ENCODE peak calls at places on chromosome 12, in ten cellular contexts. H, C, L, V, Y, K, S, O, Z and W are unnamed samples.
A peak's percentile ranks its signal among the peaks of the same experiment; 100 is the strongest.

GRCh38 chr12:39441963-39442894 is 691 bp downstream of the KIF21A start:
- DNase-seq in H (peak; percentile 6), C (peak; percentile 73), L (no peak), V (peak; percentile 50), Y (peak; percentile 75), K (peak; percentile 37), S (no peak), O (peak; percentile 37), Z (peak; percentile 51), W (peak; percentile 60)

GRCh38 chr12:67792185-67792584 is 143.6 kb downstream of the DYRK2 start:
- DNase-seq in H (no peak), C (no peak), L (no peak), V (no peak), Y (no peak), K (no peak), S (no peak), O (peak; percentile 34), Z (no peak), W (no peak)

GRCh38 chr12:112353389-112353788 is 28.8 kb downstream of the HECTD4 start:
- DNase-seq in H (no peak), C (peak; percentile 61), L (no peak), V (no peak), Y (peak; percentile 37), K (no peak), S (no peak), O (no peak), Z (no peak), W (no peak)

GRCh38 chr12:131683266-131684014 is 27.4 kb upstream of the SFSWAP start:
- DNase-seq in H (no peak), C (no peak), L (no peak), V (no peak), Y (no peak), K (no peak), S (no peak), O (no peak), Z (no peak), W (peak; percentile 9)

GRCh38 chr12:119013023-119013422 is 31.7 kb downstream of the SRRM4 start:
- DNase-seq in H (no peak), C (no peak), L (no peak), V (no peak), Y (no peak), K (no peak), S (no peak), O (no peak), Z (no peak), W (no peak)

GRCh38 chr12:59677857-59678256 is 82.0 kb downstream of the SLC16A7 start:
- DNase-seq in H (no peak), C (no peak), L (no peak), V (no peak), Y (no peak), K (no peak), S (no peak), O (no peak), Z (no peak), W (no peak)

GRCh38 chr12:120522568-120522967 is 6.4 kb downstream of the COQ5 start:
- DNase-seq in H (no peak), C (no peak), L (no peak), V (no peak), Y (no peak), K (no peak), S (no peak), O (no peak), Z (no peak), W (no peak)

GRCh38 chr12:50732591-50732990 is 31.3 kb upstream of the ATF1 start:
- DNase-seq in H (no peak), C (peak; percentile 13), L (no peak), V (no peak), Y (no peak), K (no peak), S (no peak), O (no peak), Z (no peak), W (no peak)

GRCh38 chr12:58413794-58414193 is 472.4 kb downstream of the ATP23 start:
- DNase-seq in H (no peak), C (no peak), L (no peak), V (no peak), Y (no peak), K (no peak), S (no peak), O (no peak), Z (no peak), W (no peak)

GRCh38 chr12:66584673-66585072 is 94.2 kb downstream of the GRIP1 start:
- DNase-seq in H (no peak), C (no peak), L (no peak), V (no peak), Y (no peak), K (no peak), S (no peak), O (no peak), Z (no peak), W (no peak)

GRCh38 chr12:33248364-33248763 is 191.3 kb downstream of the SYT10 start:
- DNase-seq in H (no peak), C (no peak), L (no peak), V (no peak), Y (no peak), K (no peak), S (no peak), O (peak; percentile 12), Z (no peak), W (no peak)

GRCh38 chr12:44342371-44342770 is 506.5 kb downstream of the TMEM117 start:
- DNase-seq in H (no peak), C (no peak), L (no peak), V (no peak), Y (no peak), K (no peak), S (no peak), O (no peak), Z (no peak), W (no peak)

GRCh38 chr12:52178443-52178842 is 13.4 kb downstream of the KRT80 start:
- DNase-seq in H (no peak), C (no peak), L (no peak), V (no peak), Y (no peak), K (no peak), S (no peak), O (no peak), Z (no peak), W (no peak)

DNA sequence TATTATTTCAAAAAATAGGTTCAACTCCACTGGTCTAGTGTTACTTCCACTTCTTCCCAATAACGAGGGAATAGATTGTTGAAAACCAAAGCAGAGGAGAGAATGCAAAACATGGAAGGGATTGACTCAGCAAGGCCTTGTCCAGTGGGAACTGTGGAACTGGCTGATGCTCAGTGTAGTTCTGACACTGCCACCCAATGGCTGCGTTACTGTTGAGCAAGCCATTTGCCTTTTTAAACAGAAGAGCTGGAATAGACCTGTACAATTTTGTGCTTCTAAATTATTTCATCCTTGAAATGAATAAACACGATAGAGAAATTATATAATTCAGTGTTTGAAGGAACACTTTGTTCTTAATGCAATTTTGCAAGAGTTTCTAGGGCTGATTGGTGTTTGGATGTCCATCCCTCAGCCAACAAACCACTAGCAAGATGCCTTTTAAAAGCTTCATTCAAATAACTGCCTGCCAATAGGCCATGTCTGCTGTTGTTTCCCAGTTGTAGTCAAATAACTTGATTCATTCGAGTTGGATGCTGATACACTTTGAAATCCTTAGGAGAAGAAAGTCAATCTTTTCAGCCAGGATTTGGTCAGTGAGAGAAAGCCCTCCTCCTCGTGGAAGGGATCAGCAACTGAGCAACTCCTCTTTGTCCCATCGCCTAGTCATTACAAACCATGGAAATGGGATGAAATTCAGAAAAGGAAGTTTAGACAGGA is 7.2 kb upstream of the MGP start:
- DNase-seq in H (no peak), C (peak; percentile 21), L (no peak), V (no peak), Y (peak; percentile 22), K (peak; percentile 83), S (no peak), O (no peak), Z (no peak), W (no peak)
- TF ChIP-seq CTCF in H (no peak), C (peak; percentile 36), L (peak; percentile 20), V (peak; percentile 20), Y (no peak), K (peak; percentile 26), S (no peak), O (peak; percentile 45), Z (no peak), W (no peak)

GRCh38 chr12:81797100-81797499 is 38.0 kb upstream of the PPFIA2 start:
- DNase-seq in H (no peak), C (no peak), L (no peak), V (no peak), Y (peak; percentile 8), K (no peak), S (no peak), O (peak; percentile 71), Z (no peak), W (no peak)
- TF ChIP-seq CTCF in H (no peak), C (no peak), L (peak; percentile 37), V (peak; percentile 29), Y (peak; percentile 26), K (no peak), S (peak; percentile 43), O (no peak), Z (no peak), W (no peak)

DNA sequence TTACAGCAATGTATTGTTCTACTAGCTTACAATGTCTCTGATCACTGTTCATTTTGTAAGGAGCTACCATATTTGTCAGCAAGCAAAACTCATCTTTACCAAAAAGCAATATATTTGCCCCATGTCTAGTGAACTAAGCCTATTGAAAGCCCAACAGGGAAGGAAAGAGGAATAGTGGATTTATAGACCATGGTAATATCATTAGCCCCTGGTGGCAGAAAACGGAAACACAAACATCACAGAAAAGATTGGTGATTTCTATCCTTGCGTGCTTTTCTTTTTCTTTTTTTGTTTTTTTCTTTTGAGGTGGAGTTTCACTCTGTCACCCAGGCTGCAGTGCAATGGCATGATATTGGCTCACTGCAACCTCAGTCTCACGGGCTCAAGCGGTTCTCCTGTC is 1562.4 kb upstream of the TMEM132C start:
- DNase-seq in H (no peak), C (no peak), L (no peak), V (no peak), Y (no peak), K (no peak), S (no peak), O (peak; percentile 43), Z (no peak), W (no peak)
- TF ChIP-seq CTCF in H (no peak), C (peak; percentile 12), L (no peak), V (no peak), Y (peak; percentile 8), K (no peak), S (no peak), O (peak; percentile 16), Z (no peak), W (no peak)

DNA sequence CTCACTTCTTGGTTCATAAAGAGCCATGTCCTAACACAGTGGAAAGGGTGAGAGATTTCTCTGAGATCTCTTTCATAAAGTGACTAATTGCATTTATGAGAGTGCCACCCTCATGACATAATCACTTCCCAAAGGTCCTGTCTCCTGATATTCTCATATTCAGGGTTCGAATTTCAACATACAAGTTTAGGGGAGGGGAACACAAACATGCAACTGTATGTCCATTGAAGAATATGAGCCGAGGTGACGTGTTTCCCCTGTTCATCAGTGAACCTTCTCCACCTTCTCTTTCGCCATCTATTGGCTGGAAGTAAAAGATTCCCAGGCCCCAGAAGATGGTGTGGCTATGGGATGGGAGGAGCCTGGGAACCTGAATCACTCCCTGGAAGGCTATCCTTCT is 354.2 kb upstream of the ATP2B1 start:
- DNase-seq in H (no peak), C (peak; percentile 10), L (no peak), V (no peak), Y (no peak), K (no peak), S (no peak), O (peak; percentile 37), Z (no peak), W (no peak)
- TF ChIP-seq CTCF in H (no peak), C (peak; percentile 28), L (no peak), V (no peak), Y (no peak), K (no peak), S (no peak), O (peak; percentile 47), Z (no peak), W (no peak)